ENCODE peak calls at places on chromosomes 1 and 21, in five cellular contexts. Q is AG09309; T is astrocyte of the cerebellum; Z is ovary; J is stimulated activated CD8-positive, alpha-beta memory T cell treated with anti-CD3 and anti-CD28 coated beads, Interleukin-2, amount 100 ng/mL, for 48 hours. P is an unnamed sample.

GRCh38 chr1:94120983-94121382 is at the start of gene ABCA4:
- DNase-seq in Q (no peak), Z (no peak), T (no peak), J (no peak), P (no peak)

GRCh38 chr21:32403201-32403701 is 9.3 kb upstream of the EVA1C start:
- DNase-seq in T (no peak), Z (peak), J (no peak), Q (no peak), P (peak)

GRCh38 chr1:174768516-174768915 is 231.2 kb upstream of the CACYBP start:
- DNase-seq in T (no peak), Q (no peak), Z (no peak), J (no peak), P (no peak)

GRCh38 chr1:201748331-201748730 is 80.6 kb upstream of the IPO9 start:
- DNase-seq in Q (peak), Z (no peak), J (no peak), T (peak), P (no peak)

GRCh38 chr1:98086796-98087195 is 166.0 kb upstream of the DPYD start:
- DNase-seq in J (no peak), Z (no peak), Q (peak), T (peak), P (no peak)

GRCh38 chr1:29208462-29208861 is 22.3 kb downstream of the MECR start:
- DNase-seq in Q (no peak), J (no peak), Z (no peak), T (no peak), P (no peak)

GRCh38 chr1:159881930-159882839 is 17.8 kb downstream of the CFAP45 start:
- DNase-seq in Z (peak), T (peak), J (no peak), Q (peak), P (no peak)

GRCh38 chr1:230208619-230209261 is 141.7 kb downstream of the GALNT2 start:
- DNase-seq in Q (no peak), Z (no peak), J (peak), T (no peak), P (peak)

GRCh38 chr1:26702680-26703038 is 6.8 kb downstream of the ARID1A start:
- DNase-seq in J (no peak), Q (no peak), Z (no peak), T (no peak), P (no peak)

GRCh38 chr21:35932232-35932911 is 128.0 kb downstream of the SETD4 start:
- DNase-seq in T (peak), J (no peak), Z (peak), Q (peak), P (no peak)

GRCh38 chr1:174818951-174819350 is 180.8 kb upstream of the CACYBP start:
- DNase-seq in Z (no peak), T (no peak), Q (no peak), J (no peak), P (no peak)

GRCh38 chr1:14686701-14687100 is 88.2 kb downstream of the KAZN start:
- DNase-seq in J (no peak), T (no peak), Z (no peak), Q (no peak), P (no peak)

GRCh38 chr1:224116131-224116530 is 2.2 kb downstream of the FBXO28 start:
- DNase-seq in Q (no peak), J (no peak), Z (no peak), T (peak), P (no peak)

GRCh38 chr1:64712049-64712448 is 32.8 kb upstream of the RAVER2 start:
- DNase-seq in Z (no peak), Q (no peak), J (no peak), T (no peak), P (no peak)

GRCh38 chr1:108644984-108645383 is 15.9 kb downstream of the HENMT1 start:
- DNase-seq in T (no peak), J (no peak), Q (no peak), Z (no peak), P (peak)

GRCh38 chr1:109104364-109105151 is 9.4 kb upstream of the ELAPOR1 start:
- DNase-seq in Q (no peak), Z (no peak), J (no peak), T (no peak), P (no peak)

GRCh38 chr1:98103617-98104284 is 182.9 kb upstream of the DPYD start:
- DNase-seq in T (peak), Q (no peak), J (no peak), Z (no peak), P (no peak)

GRCh38 chr1:197486948-197487347 is 218.9 kb downstream of the CRB1 start:
- DNase-seq in T (no peak), Z (no peak), Q (no peak), J (no peak), P (no peak)

P was measured in stimulated activated effector memory CD8-positive, alpha-beta T cell treated with anti-CD3 and anti-CD28 coated beads, Interleukin-12 subunit alpha, Interleukin-12 subunit beta, amount 100 ng/mL, for 72 hours.